ENCODE peak calls at places on chromosomes 12 and 14, in six cellular contexts. One of them, this sample, is unnamed.

GRCh38 chr12:131155131-131155530 is 201.4 kb downstream of the ADGRD1 start:
- DNase-seq in stimulated activated CD4-positive, alpha-beta T cell treated with anti-CD3 and anti-CD28 coated beads, TNF-alpha, amount 100 ng/mL, for 48 hours: no peak
- DNase-seq in LHCN-M2: no peak
- DNase-seq in pulmonary artery endothelial cell: no peak
- DNase-seq in brain microvascular endothelial cell: no peak
- DNase-seq in RCC 7860: no peak
- DNase-seq in this sample: no peak

GRCh38 chr12:54125950-54126695 is 62.7 kb downstream of the SMUG1 start:
- DNase-seq in stimulated activated CD4-positive, alpha-beta T cell treated with anti-CD3 and anti-CD28 coated beads, TNF-alpha, amount 100 ng/mL, for 48 hours: peak; percentile 2
- DNase-seq in LHCN-M2: peak; percentile 30
- DNase-seq in pulmonary artery endothelial cell: no peak
- DNase-seq in brain microvascular endothelial cell: no peak
- DNase-seq in RCC 7860: no peak
- DNase-seq in this sample: no peak

GRCh38 chr12:52007158-52007921 is 594 bp downstream of the TAMALIN start:
- DNase-seq in stimulated activated CD4-positive, alpha-beta T cell treated with anti-CD3 and anti-CD28 coated beads, TNF-alpha, amount 100 ng/mL, for 48 hours: peak; percentile 41
- DNase-seq in LHCN-M2: no peak
- DNase-seq in pulmonary artery endothelial cell: no peak
- DNase-seq in brain microvascular endothelial cell: no peak
- DNase-seq in RCC 7860: no peak
- DNase-seq in this sample: no peak

GRCh38 chr12:588658-589057 is 74.6 kb downstream of the NINJ2 start:
- DNase-seq in stimulated activated CD4-positive, alpha-beta T cell treated with anti-CD3 and anti-CD28 coated beads, TNF-alpha, amount 100 ng/mL, for 48 hours: no peak
- DNase-seq in LHCN-M2: no peak
- DNase-seq in pulmonary artery endothelial cell: no peak
- DNase-seq in brain microvascular endothelial cell: no peak
- DNase-seq in RCC 7860: no peak
- DNase-seq in this sample: no peak

GRCh38 chr12:15757553-15758255 is 31.5 kb downstream of the EPS8 start:
- DNase-seq in stimulated activated CD4-positive, alpha-beta T cell treated with anti-CD3 and anti-CD28 coated beads, TNF-alpha, amount 100 ng/mL, for 48 hours: no peak
- DNase-seq in LHCN-M2: peak; percentile 90
- DNase-seq in pulmonary artery endothelial cell: no peak
- DNase-seq in brain microvascular endothelial cell: peak; percentile 91
- DNase-seq in RCC 7860: peak; percentile 97
- DNase-seq in this sample: no peak

GRCh38 chr14:86714575-86714974 is 1184.6 kb downstream of the FLRT2 start:
- DNase-seq in stimulated activated CD4-positive, alpha-beta T cell treated with anti-CD3 and anti-CD28 coated beads, TNF-alpha, amount 100 ng/mL, for 48 hours: no peak
- DNase-seq in LHCN-M2: no peak
- DNase-seq in pulmonary artery endothelial cell: no peak
- DNase-seq in brain microvascular endothelial cell: no peak
- DNase-seq in RCC 7860: no peak
- DNase-seq in this sample: no peak

GRCh38 chr12:15088115-15088514 is 115.3 kb downstream of the PDE6H start:
- DNase-seq in stimulated activated CD4-positive, alpha-beta T cell treated with anti-CD3 and anti-CD28 coated beads, TNF-alpha, amount 100 ng/mL, for 48 hours: no peak
- DNase-seq in LHCN-M2: peak; percentile 2
- DNase-seq in pulmonary artery endothelial cell: no peak
- DNase-seq in brain microvascular endothelial cell: no peak
- DNase-seq in RCC 7860: no peak
- DNase-seq in this sample: no peak

GRCh38 chr12:76621582-76622024 is 62.0 kb upstream of the OSBPL8 start:
- DNase-seq in stimulated activated CD4-positive, alpha-beta T cell treated with anti-CD3 and anti-CD28 coated beads, TNF-alpha, amount 100 ng/mL, for 48 hours: peak; percentile 50
- DNase-seq in LHCN-M2: peak; percentile 64
- DNase-seq in pulmonary artery endothelial cell: peak; percentile 24
- DNase-seq in brain microvascular endothelial cell: peak; percentile 72
- DNase-seq in RCC 7860: peak; percentile 49
- DNase-seq in this sample: peak; percentile 18

GRCh38 chr12:27571463-27571862 is 47.5 kb downstream of the PPFIBP1 start:
- DNase-seq in stimulated activated CD4-positive, alpha-beta T cell treated with anti-CD3 and anti-CD28 coated beads, TNF-alpha, amount 100 ng/mL, for 48 hours: no peak
- DNase-seq in LHCN-M2: peak; percentile 91
- DNase-seq in pulmonary artery endothelial cell: no peak
- DNase-seq in brain microvascular endothelial cell: peak; percentile 94
- DNase-seq in RCC 7860: peak; percentile 63
- DNase-seq in this sample: no peak

GRCh38 chr14:75301666-75302325 is 23.2 kb downstream of the FOS start:
- DNase-seq in stimulated activated CD4-positive, alpha-beta T cell treated with anti-CD3 and anti-CD28 coated beads, TNF-alpha, amount 100 ng/mL, for 48 hours: peak; percentile 24
- DNase-seq in LHCN-M2: peak; percentile 8
- DNase-seq in pulmonary artery endothelial cell: no peak
- DNase-seq in brain microvascular endothelial cell: peak; percentile 38
- DNase-seq in RCC 7860: peak; percentile 41
- DNase-seq in this sample: peak; percentile 62

GRCh38 chr12:78457951-78458350 is 406.6 kb upstream of the SYT1 start:
- DNase-seq in stimulated activated CD4-positive, alpha-beta T cell treated with anti-CD3 and anti-CD28 coated beads, TNF-alpha, amount 100 ng/mL, for 48 hours: no peak
- DNase-seq in LHCN-M2: peak; percentile 73
- DNase-seq in pulmonary artery endothelial cell: no peak
- DNase-seq in brain microvascular endothelial cell: no peak
- DNase-seq in RCC 7860: no peak
- DNase-seq in this sample: no peak

GRCh38 chr12:132523576-132524331 is 33.8 kb downstream of the FBRSL1 start:
- DNase-seq in stimulated activated CD4-positive, alpha-beta T cell treated with anti-CD3 and anti-CD28 coated beads, TNF-alpha, amount 100 ng/mL, for 48 hours: peak; percentile 73
- DNase-seq in LHCN-M2: peak; percentile 20
- DNase-seq in pulmonary artery endothelial cell: no peak
- DNase-seq in brain microvascular endothelial cell: peak; percentile 49
- DNase-seq in RCC 7860: peak; percentile 24
- DNase-seq in this sample: peak; percentile 43

GRCh38 chr14:81285250-81285649 is 64.5 kb upstream of the GTF2A1 start:
- DNase-seq in stimulated activated CD4-positive, alpha-beta T cell treated with anti-CD3 and anti-CD28 coated beads, TNF-alpha, amount 100 ng/mL, for 48 hours: no peak
- DNase-seq in LHCN-M2: no peak
- DNase-seq in pulmonary artery endothelial cell: no peak
- DNase-seq in brain microvascular endothelial cell: no peak
- DNase-seq in RCC 7860: no peak
- DNase-seq in this sample: no peak

GRCh38 chr12:126688556-126688955 is 1578.4 kb upstream of the TMEM132C start:
- DNase-seq in stimulated activated CD4-positive, alpha-beta T cell treated with anti-CD3 and anti-CD28 coated beads, TNF-alpha, amount 100 ng/mL, for 48 hours: no peak
- DNase-seq in LHCN-M2: no peak
- DNase-seq in pulmonary artery endothelial cell: no peak
- DNase-seq in brain microvascular endothelial cell: no peak
- DNase-seq in RCC 7860: no peak
- DNase-seq in this sample: no peak

GRCh38 chr14:55581011-55581806 is 1.2 kb downstream of the KTN1 start:
- DNase-seq in stimulated activated CD4-positive, alpha-beta T cell treated with anti-CD3 and anti-CD28 coated beads, TNF-alpha, amount 100 ng/mL, for 48 hours: peak; percentile 33
- DNase-seq in LHCN-M2: peak; percentile 48
- DNase-seq in pulmonary artery endothelial cell: no peak
- DNase-seq in brain microvascular endothelial cell: no peak
- DNase-seq in RCC 7860: peak; percentile 5
- DNase-seq in this sample: no peak

GRCh38 chr14:24839617-24840203 is 205.7 kb upstream of the GZMB start:
- DNase-seq in stimulated activated CD4-positive, alpha-beta T cell treated with anti-CD3 and anti-CD28 coated beads, TNF-alpha, amount 100 ng/mL, for 48 hours: no peak
- DNase-seq in LHCN-M2: no peak
- DNase-seq in pulmonary artery endothelial cell: no peak
- DNase-seq in brain microvascular endothelial cell: no peak
- DNase-seq in RCC 7860: no peak
- DNase-seq in this sample: no peak